ENCODE peak calls at places on chromosomes 16 and 17, in nine cellular contexts. N, R, S, Y, V, W, O, I and K are unnamed samples.

GRCh38 chr16:19842758-19843157 is 41.9 kb downstream of the GPRC5B start:
- DNase-seq in N (no peak), R (no peak), S (no peak), Y (no peak), V (no peak), W (no peak), O (no peak), I (no peak), K (no peak)

GRCh38 chr17:50785942-50786570 is 18.7 kb upstream of the ANKRD40CL start:
- DNase-seq in N (peak), R (no peak), S (peak), Y (no peak), V (no peak), W (no peak), O (peak), I (peak), K (no peak)

GRCh38 chr17:38967290-38967738 is at the start of gene FBXO47:
- DNase-seq in N (peak), R (no peak), S (peak), Y (peak), V (peak), W (peak), O (peak), I (peak), K (no peak)

GRCh38 chr17:73105448-73105847 is 13.0 kb upstream of the SLC39A11 start:
- DNase-seq in N (no peak), R (no peak), S (no peak), Y (no peak), V (no peak), W (no peak), O (no peak), I (no peak), K (peak)

GRCh38 chr17:50556803-50557202 is 3.7 kb upstream of the CACNA1G start:
- DNase-seq in N (no peak), R (no peak), S (no peak), Y (no peak), V (no peak), W (no peak), O (no peak), I (no peak), K (no peak)

GRCh38 chr16:8623634-8624033 is 2.1 kb downstream of the METTL22 start:
- DNase-seq in N (peak), R (no peak), S (no peak), Y (no peak), V (no peak), W (no peak), O (no peak), I (peak), K (no peak)

GRCh38 chr16:55444754-55445485 is 34.1 kb upstream of the MMP2 start:
- DNase-seq in N (no peak), R (no peak), S (no peak), Y (no peak), V (no peak), W (no peak), O (no peak), I (no peak), K (peak)

GRCh38 chr17:78019367-78019975 is 61.0 kb downstream of the TNRC6C start:
- DNase-seq in N (peak), R (no peak), S (no peak), Y (no peak), V (no peak), W (no peak), O (no peak), I (peak), K (peak)

GRCh38 chr17:2691069-2691871 is 20.3 kb downstream of the CLUH start:
- DNase-seq in N (no peak), R (no peak), S (no peak), Y (no peak), V (no peak), W (no peak), O (peak), I (no peak), K (no peak)

GRCh38 chr16:6247771-6248170 is 1084.9 kb upstream of the RBFOX1 start:
- DNase-seq in N (no peak), R (no peak), S (no peak), Y (no peak), V (no peak), W (no peak), O (no peak), I (no peak), K (no peak)

GRCh38 chr17:3002538-3003301 is 60.7 kb downstream of the OR1D5 start:
- DNase-seq in N (no peak), R (no peak), S (no peak), Y (no peak), V (peak), W (no peak), O (no peak), I (no peak), K (peak)

GRCh38 chr17:63991611-63992010 is 6.5 kb upstream of the PRR29 start:
- DNase-seq in N (no peak), R (no peak), S (no peak), Y (no peak), V (no peak), W (no peak), O (no peak), I (no peak), K (no peak)

GRCh38 chr17:74677558-74678466 is 34.9 kb downstream of the CD300LF start:
- DNase-seq in N (peak), R (peak), S (no peak), Y (no peak), V (no peak), W (no peak), O (no peak), I (peak), K (no peak)

GRCh38 chr17:58741121-58741625 is 14.5 kb upstream of the PPM1E start:
- DNase-seq in N (peak), R (no peak), S (peak), Y (no peak), V (no peak), W (no peak), O (no peak), I (peak), K (no peak)

GRCh38 chr16:87541004-87541881 is 48.4 kb upstream of the ZCCHC14 start:
- DNase-seq in N (peak), R (no peak), S (no peak), Y (peak), V (no peak), W (peak), O (peak), I (peak), K (no peak)

GRCh38 chr16:49556252-49557069 is 182.9 kb downstream of the C16orf78 start:
- DNase-seq in N (peak), R (no peak), S (no peak), Y (no peak), V (no peak), W (peak), O (no peak), I (peak), K (peak)

GRCh38 chr16:19411298-19411697 is 6.4 kb upstream of the TMC5 start:
- DNase-seq in N (no peak), R (no peak), S (no peak), Y (no peak), V (no peak), W (no peak), O (no peak), I (no peak), K (no peak)

GRCh38 chr17:59347975-59348391 is 16.5 kb downstream of the YPEL2 start:
- DNase-seq in N (no peak), R (no peak), S (no peak), Y (no peak), V (no peak), W (no peak), O (no peak), I (no peak), K (peak)

GRCh38 chr16:53773150-53773846 is 69.3 kb downstream of the FTO start:
- DNase-seq in N (peak), R (peak), S (no peak), Y (no peak), V (peak), W (no peak), O (no peak), I (peak), K (peak)

GRCh38 chr17:29723283-29724047 is 100.8 kb upstream of the CORO6 start:
- DNase-seq in N (no peak), R (no peak), S (no peak), Y (no peak), V (peak), W (no peak), O (no peak), I (no peak), K (peak)

GRCh38 chr17:676060-676745 is 38.4 kb downstream of the VPS53 start:
- DNase-seq in N (peak), R (no peak), S (no peak), Y (no peak), V (no peak), W (no peak), O (no peak), I (no peak), K (no peak)

GRCh38 chr17:78132086-78132676 is 1.6 kb downstream of the TMC8 start:
- DNase-seq in N (no peak), R (no peak), S (no peak), Y (no peak), V (peak), W (no peak), O (no peak), I (no peak), K (no peak)

GRCh38 chr17:14738652-14738988 is 437.7 kb downstream of the HS3ST3B1 start:
- DNase-seq in N (no peak), R (no peak), S (no peak), Y (no peak), V (no peak), W (no peak), O (no peak), I (no peak), K (no peak)

GRCh38 chr17:59300941-59301340 is 30.5 kb upstream of the YPEL2 start:
- DNase-seq in N (no peak), R (no peak), S (no peak), Y (no peak), V (no peak), W (no peak), O (no peak), I (no peak), K (no peak)

GRCh38 chr17:82655038-82655479 is 6.8 kb upstream of the WDR45B start:
- DNase-seq in N (no peak), R (no peak), S (no peak), Y (no peak), V (no peak), W (no peak), O (no peak), I (no peak), K (peak)

GRCh38 chr17:78777886-78778285 is 4.2 kb downstream of the CYTH1 start:
- DNase-seq in N (no peak), R (no peak), S (no peak), Y (no peak), V (peak), W (no peak), O (no peak), I (no peak), K (no peak)

GRCh38 chr17:47423406-47424295 is 99.9 kb downstream of the EFCAB13 start:
- DNase-seq in N (no peak), R (no peak), S (no peak), Y (no peak), V (peak), W (peak), O (peak), I (no peak), K (no peak)

GRCh38 chr16:84334058-84334457 is 34.3 kb upstream of the ATP2C2 start:
- DNase-seq in N (no peak), R (no peak), S (no peak), Y (no peak), V (no peak), W (no peak), O (no peak), I (no peak), K (no peak)

GRCh38 chr16:66512589-66513404 is 37.1 kb downstream of the TK2 start:
- DNase-seq in N (peak), R (no peak), S (no peak), Y (no peak), V (no peak), W (no peak), O (no peak), I (peak), K (no peak)

GRCh38 chr16:55711959-55712876 is 56.4 kb downstream of the SLC6A2 start:
- DNase-seq in N (peak), R (peak), S (peak), Y (no peak), V (peak), W (peak), O (peak), I (peak), K (peak)

GRCh38 chr17:231966-232807 is 50.7 kb upstream of the DOC2B start:
- DNase-seq in N (no peak), R (no peak), S (no peak), Y (no peak), V (no peak), W (no peak), O (peak), I (no peak), K (no peak)

GRCh38 chr17:82303944-82304808 is 13.2 kb downstream of the CD7 start:
- DNase-seq in N (no peak), R (no peak), S (no peak), Y (no peak), V (no peak), W (no peak), O (peak), I (no peak), K (no peak)

GRCh38 chr16:79599256-79599836 is 1.2 kb downstream of the MAF start:
- DNase-seq in N (no peak), R (no peak), S (no peak), Y (no peak), V (peak), W (peak), O (peak), I (no peak), K (no peak)

GRCh38 chr17:1126801-1127550 is 52.8 kb downstream of the ABR start:
- DNase-seq in N (no peak), R (no peak), S (no peak), Y (no peak), V (no peak), W (no peak), O (no peak), I (no peak), K (no peak)

GRCh38 chr17:82227629-82228277 is 1.1 kb upstream of the SLC16A3 start:
- DNase-seq in N (no peak), R (no peak), S (no peak), Y (no peak), V (no peak), W (no peak), O (no peak), I (no peak), K (no peak)

GRCh38 chr17:64326420-64327054 is 63.5 kb upstream of the TEX2 start:
- DNase-seq in N (peak), R (no peak), S (peak), Y (peak), V (peak), W (no peak), O (peak), I (peak), K (peak)

GRCh38 chr17:77696720-77697460 is 261.6 kb upstream of the TNRC6C start:
- DNase-seq in N (no peak), R (no peak), S (no peak), Y (no peak), V (no peak), W (no peak), O (no peak), I (no peak), K (no peak)

GRCh38 chr17:78086740-78087139 is 41.8 kb downstream of the TMC6 start:
- DNase-seq in N (no peak), R (no peak), S (no peak), Y (no peak), V (no peak), W (no peak), O (no peak), I (no peak), K (no peak)

GRCh38 chr17:47324224-47325020 is 667 bp downstream of the EFCAB13 start:
- DNase-seq in N (peak), R (no peak), S (no peak), Y (no peak), V (peak), W (no peak), O (peak), I (peak), K (peak)

GRCh38 chr16:85616608-85617311 is 3.6 kb downstream of the GSE1 start:
- DNase-seq in N (no peak), R (no peak), S (no peak), Y (no peak), V (peak), W (no peak), O (no peak), I (no peak), K (peak)

GRCh38 chr17:17170346-17170976 is 35.7 kb downstream of the PLD6 start:
- DNase-seq in N (no peak), R (no peak), S (peak), Y (no peak), V (no peak), W (no peak), O (no peak), I (peak), K (no peak)

GRCh38 chr17:17172990-17173389 is 33.1 kb downstream of the PLD6 start:
- DNase-seq in N (no peak), R (no peak), S (no peak), Y (no peak), V (no peak), W (no peak), O (no peak), I (no peak), K (no peak)

GRCh38 chr17:17173921-17174320 is 32.2 kb downstream of the PLD6 start:
- DNase-seq in N (no peak), R (no peak), S (no peak), Y (no peak), V (no peak), W (no peak), O (no peak), I (no peak), K (no peak)

GRCh38 chr17:17171186-17171585 is 34.9 kb downstream of the PLD6 start:
- DNase-seq in N (no peak), R (no peak), S (no peak), Y (no peak), V (no peak), W (no peak), O (no peak), I (no peak), K (no peak)

DNA sequence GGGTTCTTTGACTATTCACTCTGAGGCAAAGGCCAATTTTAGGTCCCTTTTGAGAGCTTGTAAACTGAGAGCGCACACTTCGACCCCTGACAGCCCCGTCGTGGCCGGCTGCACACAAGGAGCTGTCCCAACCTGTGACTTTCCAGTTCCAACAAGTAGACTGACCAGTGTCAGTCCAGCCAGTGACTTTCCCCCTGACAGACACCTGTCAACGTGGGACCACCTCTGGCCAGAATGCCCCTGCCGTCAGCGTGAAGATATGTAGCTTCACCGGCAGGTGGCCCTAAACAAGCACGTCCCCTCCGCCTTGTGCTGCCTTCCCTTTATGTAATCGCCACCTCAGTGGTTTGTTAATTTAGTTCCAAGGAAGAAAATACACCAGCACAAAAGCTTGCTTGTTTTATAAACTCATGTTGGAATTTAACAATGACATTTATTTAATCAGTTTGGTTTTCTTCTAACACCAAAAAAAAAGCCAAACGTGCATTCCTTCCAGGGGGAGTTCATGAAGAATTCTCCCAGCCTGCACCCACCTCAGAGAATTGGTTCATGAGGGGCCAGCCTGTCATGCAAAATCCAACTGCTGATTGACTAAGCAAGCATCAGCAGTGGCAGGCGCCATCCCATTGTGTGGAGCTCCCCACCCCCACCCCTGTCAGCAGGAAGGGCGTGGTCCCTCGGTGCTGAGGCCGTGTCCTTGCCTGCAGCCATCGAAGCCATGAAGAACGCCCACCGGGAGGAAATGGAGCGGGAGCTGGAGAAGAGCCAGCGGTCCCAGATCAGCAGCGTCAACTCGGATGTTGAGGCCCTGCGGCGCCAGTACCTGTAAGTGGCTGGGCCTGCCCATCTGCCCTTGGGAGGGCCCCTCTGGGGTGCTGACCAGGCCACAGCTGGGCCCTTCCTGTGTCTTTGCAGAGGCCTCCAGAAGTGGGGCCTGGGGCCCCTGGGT is 33.9 kb downstream of the PLD6 start:
- DNase-seq in N (no peak), R (no peak), S (no peak), Y (no peak), V (no peak), W (no peak), O (no peak), I (no peak), K (no peak)
- TF ChIP-seq CTCF in N (no peak), R (no peak), S (no peak), Y (no peak), V (no peak), W (no peak), O (no peak), I (no peak), K (no peak)

GRCh38 chr17:68972119-68972704 is 17.0 kb upstream of the ABCA8 start:
- DNase-seq in N (peak), R (peak), S (no peak), Y (no peak), V (no peak), W (peak), O (peak), I (peak), K (no peak)
- TF ChIP-seq CTCF in N (peak), R (peak), S (peak), Y (peak), V (peak), W (peak), O (peak), I (peak), K (peak)

GRCh38 chr17:20228860-20229259 is 219.7 kb downstream of the SPECC1 start:
- DNase-seq in N (no peak), R (no peak), S (no peak), Y (no peak), V (no peak), W (no peak), O (no peak), I (peak), K (no peak)
- TF ChIP-seq CTCF in N (no peak), R (no peak), S (no peak), Y (no peak), V (no peak), W (no peak), O (no peak), I (no peak), K (no peak)

GRCh38 chr16:57994778-57995177 is 5.7 kb downstream of the ZNF319 start:
- DNase-seq in N (peak), R (no peak), S (no peak), Y (no peak), V (peak), W (peak), O (no peak), I (peak), K (peak)
- TF ChIP-seq CTCF in N (peak), R (peak), S (peak), Y (no peak), V (no peak), W (peak), O (no peak), I (peak), K (peak)